ENCODE peak calls at places on chromosomes 6 and 20, in six cellular contexts. One of them, this sample, is unnamed.

GRCh38 chr6:215335-216034 is 76.8 kb upstream of the DUSP22 start:
- DNase-seq in tibial artery: no peak
- DNase-seq in OCI-LY7: peak
- DNase-seq in upper lobe of right lung: peak
- DNase-seq in effector memory CD4-positive, alpha-beta T cell: no peak
- DNase-seq in activated T-cell treated with anti-CD3 and anti-CD28 coated beads, Interleukin-2, amount 50 U/mL, for 72 hours: peak
- DNase-seq in this sample: no peak

GRCh38 chr6:217048-217659 is 75.1 kb upstream of the DUSP22 start:
- DNase-seq in OCI-LY7: peak
- DNase-seq in upper lobe of right lung: peak
- DNase-seq in effector memory CD4-positive, alpha-beta T cell: no peak
- DNase-seq in activated T-cell treated with anti-CD3 and anti-CD28 coated beads, Interleukin-2, amount 50 U/mL, for 72 hours: peak
- DNase-seq in tibial artery: no peak
- DNase-seq in this sample: peak

GRCh38 chr6:21331221-21331620 is 262.3 kb upstream of the SOX4 start:
- DNase-seq in activated T-cell treated with anti-CD3 and anti-CD28 coated beads, Interleukin-2, amount 50 U/mL, for 72 hours: no peak
- DNase-seq in upper lobe of right lung: no peak
- DNase-seq in effector memory CD4-positive, alpha-beta T cell: no peak
- DNase-seq in OCI-LY7: no peak
- DNase-seq in tibial artery: no peak
- DNase-seq in this sample: peak

GRCh38 chr6:56849876-56850275 is 105.0 kb upstream of the BEND6 start:
- DNase-seq in OCI-LY7: no peak
- DNase-seq in effector memory CD4-positive, alpha-beta T cell: no peak
- DNase-seq in tibial artery: no peak
- DNase-seq in activated T-cell treated with anti-CD3 and anti-CD28 coated beads, Interleukin-2, amount 50 U/mL, for 72 hours: no peak
- DNase-seq in upper lobe of right lung: no peak
- DNase-seq in this sample: no peak

GRCh38 chr6:112407191-112407590 is 60.1 kb downstream of the RFPL4B start:
- DNase-seq in upper lobe of right lung: no peak
- DNase-seq in effector memory CD4-positive, alpha-beta T cell: no peak
- DNase-seq in OCI-LY7: no peak
- DNase-seq in tibial artery: no peak
- DNase-seq in activated T-cell treated with anti-CD3 and anti-CD28 coated beads, Interleukin-2, amount 50 U/mL, for 72 hours: no peak
- DNase-seq in this sample: no peak

GRCh38 chr6:148251286-148251685 is 91.4 kb upstream of the SASH1 start:
- DNase-seq in effector memory CD4-positive, alpha-beta T cell: no peak
- DNase-seq in tibial artery: no peak
- DNase-seq in upper lobe of right lung: no peak
- DNase-seq in activated T-cell treated with anti-CD3 and anti-CD28 coated beads, Interleukin-2, amount 50 U/mL, for 72 hours: no peak
- DNase-seq in OCI-LY7: peak
- DNase-seq in this sample: no peak

GRCh38 chr6:45115696-45116095 is 212.4 kb upstream of the RUNX2 start:
- DNase-seq in OCI-LY7: no peak
- DNase-seq in effector memory CD4-positive, alpha-beta T cell: no peak
- DNase-seq in upper lobe of right lung: no peak
- DNase-seq in activated T-cell treated with anti-CD3 and anti-CD28 coated beads, Interleukin-2, amount 50 U/mL, for 72 hours: no peak
- DNase-seq in tibial artery: no peak
- DNase-seq in this sample: no peak

GRCh38 chr6:53154794-53155193 is 6.2 kb upstream of the GCM1 start:
- DNase-seq in tibial artery: no peak
- DNase-seq in activated T-cell treated with anti-CD3 and anti-CD28 coated beads, Interleukin-2, amount 50 U/mL, for 72 hours: no peak
- DNase-seq in effector memory CD4-positive, alpha-beta T cell: no peak
- DNase-seq in OCI-LY7: no peak
- DNase-seq in upper lobe of right lung: no peak
- DNase-seq in this sample: no peak

GRCh38 chr6:121817141-121817540 is 381.7 kb downstream of the GJA1 start:
- DNase-seq in upper lobe of right lung: no peak
- DNase-seq in activated T-cell treated with anti-CD3 and anti-CD28 coated beads, Interleukin-2, amount 50 U/mL, for 72 hours: no peak
- DNase-seq in OCI-LY7: no peak
- DNase-seq in tibial artery: no peak
- DNase-seq in effector memory CD4-positive, alpha-beta T cell: no peak
- DNase-seq in this sample: no peak

GRCh38 chr20:34549291-34549928 is 9.1 kb upstream of the MAP1LC3A start:
- DNase-seq in upper lobe of right lung: no peak
- DNase-seq in OCI-LY7: no peak
- DNase-seq in tibial artery: no peak
- DNase-seq in activated T-cell treated with anti-CD3 and anti-CD28 coated beads, Interleukin-2, amount 50 U/mL, for 72 hours: no peak
- DNase-seq in effector memory CD4-positive, alpha-beta T cell: no peak
- DNase-seq in this sample: peak

GRCh38 chr6:25352265-25352664 is 73.1 kb downstream of the CARMIL1 start:
- DNase-seq in upper lobe of right lung: no peak
- DNase-seq in activated T-cell treated with anti-CD3 and anti-CD28 coated beads, Interleukin-2, amount 50 U/mL, for 72 hours: no peak
- DNase-seq in tibial artery: no peak
- DNase-seq in effector memory CD4-positive, alpha-beta T cell: no peak
- DNase-seq in OCI-LY7: no peak
- DNase-seq in this sample: no peak

GRCh38 chr6:15994814-15995459 is 133.9 kb upstream of the MYLIP start:
- DNase-seq in OCI-LY7: no peak
- DNase-seq in upper lobe of right lung: no peak
- DNase-seq in tibial artery: no peak
- DNase-seq in effector memory CD4-positive, alpha-beta T cell: no peak
- DNase-seq in activated T-cell treated with anti-CD3 and anti-CD28 coated beads, Interleukin-2, amount 50 U/mL, for 72 hours: no peak
- DNase-seq in this sample: no peak